ENCODE peak calls at places on chromosomes 5 and 9, in eight cellular contexts. S is dermis blood vessel endothelial cell; P is GM13976; R is AG04449; E is heart left ventricle; L is activated naive CD8-positive, alpha-beta T cell treated with anti-CD3 and anti-CD28 coated beads, Interleukin-2, amount 50 U/mL, for 16 hours; F is EH; H is stimulated activated CD8-positive, alpha-beta memory T cell treated with anti-CD3 and anti-CD28 coated beads, Interleukin-7, amount 100 ng/mL, for 24 hours. W is an unnamed sample.

GRCh38 chr9:20125721-20126120 is 336.9 kb upstream of the SLC24A2 start:
- DNase-seq in P (no peak), R (no peak), L (no peak), H (no peak), F (no peak), S (no peak), E (no peak), W (no peak)

GRCh38 chr5:30572279-30572678 is 621.2 kb upstream of the CDH6 start:
- DNase-seq in L (no peak), F (no peak), P (no peak), S (peak; percentile 1), H (no peak), R (no peak), E (no peak), W (no peak)

GRCh38 chr9:35538361-35539234 is 48.7 kb downstream of the RUSC2 start:
- DNase-seq in L (no peak), F (peak; percentile 94), P (no peak), H (no peak), S (peak; percentile 85), R (no peak), E (peak; percentile 77), W (peak; percentile 54)

GRCh38 chr5:80127037-80127642 is 92.0 kb downstream of the THBS4 start:
- DNase-seq in L (no peak), P (no peak), R (no peak), H (no peak), F (peak; percentile 18), S (no peak), E (no peak), W (no peak)

GRCh38 chr9:136606687-136607333 is 55.9 kb upstream of the EGFL7 start:
- DNase-seq in F (no peak), P (no peak), E (no peak), H (no peak), L (no peak), S (no peak), R (no peak), W (peak; percentile 76)

GRCh38 chr9:129022037-129022436 is 6.1 kb downstream of the SH3GLB2 start:
- DNase-seq in H (no peak), R (no peak), F (no peak), L (no peak), S (no peak), E (no peak), P (no peak), W (no peak)

GRCh38 chr5:154993461-154993860 is 20.1 kb upstream of the KIF4B start:
- DNase-seq in F (no peak), R (no peak), L (no peak), S (no peak), E (no peak), H (no peak), P (no peak), W (no peak)

GRCh38 chr5:90161399-90161798 is 248.2 kb downstream of the CETN3 start:
- DNase-seq in L (no peak), H (no peak), F (peak; percentile 14), S (peak; percentile 55), E (peak; percentile 66), P (peak; percentile 21), R (no peak), W (peak; percentile 20)

GRCh38 chr9:108386859-108387384 is 468.9 kb downstream of the ACTL7B start:
- DNase-seq in S (no peak), F (peak; percentile 87), E (no peak), L (no peak), P (no peak), R (peak; percentile 38), H (no peak), W (no peak)

GRCh38 chr9:95494416-95495371 is 22.1 kb downstream of the PTCH1 start:
- DNase-seq in E (no peak), S (no peak), P (peak; percentile 70), R (no peak), F (no peak), H (no peak), L (peak; percentile 66), W (peak; percentile 82)

GRCh38 chr5:42611437-42611836 is 145.2 kb upstream of the CCDC152 start:
- DNase-seq in E (no peak), P (no peak), L (no peak), H (no peak), R (no peak), S (no peak), F (no peak), W (no peak)

GRCh38 chr9:132078369-132079356 is 1.0 kb downstream of the MED27 start:
- DNase-seq in F (peak; percentile 81), S (peak; percentile 33), E (no peak), L (no peak), P (peak; percentile 25), H (no peak), R (no peak), W (no peak)

GRCh38 chr5:177479774-177480173 is 6.3 kb upstream of the DBN1 start:
- DNase-seq in P (no peak), L (no peak), H (no peak), S (no peak), F (peak; percentile 62), R (no peak), E (no peak), W (no peak)